ENCODE peak calls at places on chromosomes 6 and 20, in four cellular contexts. I is astrocyte, J is left lung, H is PC-3. C is an unnamed sample.

GRCh38 chr20:8408587-8409307 is 276.7 kb downstream of the PLCB1 start:
- DNase-seq in I (no peak), H (no peak), J (no peak), C (no peak)

GRCh38 chr6:143540192-143540591 is 28.7 kb upstream of the FUCA2 start:
- DNase-seq in I (no peak), J (no peak), H (no peak), C (no peak)

GRCh38 chr20:43752561-43753301 is 25.9 kb upstream of the GTSF1L start:
- DNase-seq in I (peak; percentile 98), J (peak; percentile 80), H (peak; percentile 91), C (peak; percentile 89)

GRCh38 chr20:7848351-7848750 is 91.9 kb downstream of the HAO1 start:
- DNase-seq in H (no peak), J (no peak), I (no peak), C (no peak)

GRCh38 chr6:16470502-16471221 is 232.3 kb downstream of the GMPR start:
- DNase-seq in I (peak; percentile 17), J (no peak), H (no peak), C (peak; percentile 13)

GRCh38 chr20:10672579-10673127 is 1.1 kb downstream of the JAG1 start:
- DNase-seq in I (peak; percentile 59), H (peak; percentile 58), J (peak; percentile 92), C (no peak)

GRCh38 chr6:161374971-161375873 is 101.4 kb upstream of the AGPAT4 start:
- DNase-seq in H (peak; percentile 48), I (peak; percentile 52), J (peak; percentile 81), C (no peak)

GRCh38 chr6:10359581-10359980 is 55.3 kb downstream of the TFAP2A start:
- DNase-seq in I (no peak), H (no peak), J (no peak), C (no peak)

GRCh38 chr20:14441201-14441600 is 103.8 kb upstream of the FLRT3 start:
- DNase-seq in J (no peak), H (peak; percentile 75), I (no peak), C (peak; percentile 6)

GRCh38 chr6:129183039-129183438 is 300.1 kb downstream of the LAMA2 start:
- DNase-seq in J (no peak), I (no peak), H (no peak), C (no peak)

GRCh38 chr6:157050537-157051280 is 272.6 kb downstream of the TMEM242 start:
- DNase-seq in H (no peak), I (no peak), J (no peak), C (no peak)

GRCh38 chr6:109456710-109457595 is 1.4 kb upstream of the MICAL1 start:
- DNase-seq in J (no peak), H (peak; percentile 50), I (peak; percentile 49), C (no peak)

GRCh38 chr6:150195996-150196417 is 53.2 kb downstream of the PPP1R14C start:
- DNase-seq in J (no peak), I (no peak), H (no peak), C (no peak)

GRCh38 chr6:11209941-11210340 is 22.5 kb downstream of the NEDD9 start:
- DNase-seq in H (no peak), J (no peak), I (peak; percentile 75), C (peak; percentile 59)

GRCh38 chr6:136788069-136788902 is 4.0 kb downstream of the MAP3K5 start:
- DNase-seq in H (peak; percentile 58), J (no peak), I (peak; percentile 94), C (peak; percentile 58)

GRCh38 chr20:37417146-37417856 is 71.4 kb downstream of the SRC start:
- DNase-seq in I (no peak), J (peak; percentile 76), H (no peak), C (no peak)

GRCh38 chr6:34276881-34277762 is 28.3 kb upstream of the SMIM29 start:
- DNase-seq in J (no peak), I (no peak), H (no peak), C (no peak)

GRCh38 chr6:159715168-159715567 is 12.1 kb upstream of the WTAP start:
- DNase-seq in J (no peak), H (no peak), I (no peak), C (no peak)

GRCh38 chr6:158567871-158568401 is 8.0 kb downstream of the TMEM181 start:
- DNase-seq in J (peak; percentile 38), H (no peak), I (no peak), C (no peak)

GRCh38 chr6:71246596-71246995 is 42.0 kb upstream of the OGFRL1 start:
- DNase-seq in I (no peak), J (no peak), H (no peak), C (no peak)

GRCh38 chr6:150293423-150294280 is 75.2 kb upstream of the IYD start:
- DNase-seq in J (no peak), I (peak; percentile 66), H (peak; percentile 70), C (peak; percentile 71)

GRCh38 chr6:126228001-126228791 is 111.7 kb upstream of the CENPW start:
- DNase-seq in I (no peak), H (no peak), J (peak; percentile 8), C (no peak)

GRCh38 chr6:157486632-157487031 is 105.6 kb downstream of the ZDHHC14 start:
- DNase-seq in H (no peak), J (no peak), I (no peak), C (no peak)

GRCh38 chr20:49758781-49759180 is 45.1 kb upstream of the B4GALT5 start:
- DNase-seq in J (no peak), H (no peak), I (no peak), C (no peak)

GRCh38 chr6:60671369-60671768 is 1614.7 kb downstream of the KHDRBS2 start:
- DNase-seq in I (no peak), J (no peak), H (no peak), C (no peak)

GRCh38 chr20:23928353-23928752 is 48.8 kb upstream of the CST5 start:
- DNase-seq in H (no peak), J (no peak), I (no peak), C (no peak)

GRCh38 chr6:28117386-28118050 is 6.9 kb upstream of the ZSCAN16 start:
- DNase-seq in H (peak; percentile 11), J (no peak), I (no peak), C (no peak)

GRCh38 chr20:43461894-43462293 is 4.2 kb downstream of the SRSF6 start:
- DNase-seq in H (no peak), J (no peak), I (no peak), C (no peak)

GRCh38 chr6:71126506-71126905 is 162.1 kb upstream of the OGFRL1 start:
- DNase-seq in H (no peak), I (no peak), J (no peak), C (no peak)

GRCh38 chr6:28251648-28252506 is at the start of gene ZKSCAN4:
- DNase-seq in H (peak; percentile 93), J (peak; percentile 84), I (peak; percentile 87), C (peak; percentile 91)

GRCh38 chr6:104325341-104326172 is 534.2 kb downstream of the HACE1 start:
- DNase-seq in I (no peak), J (no peak), H (peak; percentile 76), C (peak; percentile 54)

GRCh38 chr6:155177369-155177961 is 86.3 kb upstream of the CLDN20 start:
- DNase-seq in J (no peak), I (peak; percentile 36), H (peak; percentile 83), C (peak; percentile 82)

GRCh38 chr6:155174576-155175174 is 89.1 kb upstream of the CLDN20 start:
- DNase-seq in H (peak; percentile 79), I (peak; percentile 69), J (no peak), C (peak; percentile 83)

GRCh38 chr6:155171109-155171746 is 92.6 kb upstream of the CLDN20 start:
- DNase-seq in I (peak; percentile 94), J (no peak), H (peak; percentile 94), C (peak; percentile 90)

GRCh38 chr6:155170519-155170918 is 93.3 kb upstream of the CLDN20 start:
- DNase-seq in H (no peak), I (no peak), J (no peak), C (no peak)

GRCh38 chr6:155171747-155172191 is 92.0 kb upstream of the CLDN20 start:
- DNase-seq in H (no peak), I (peak; percentile 85), J (no peak), C (peak; percentile 38)
- H3K27ac ChIP-seq in H (peak overlapping the region; percentile 72), I (peak overlapping the region; percentile 81), J (peak overlapping the region; percentile 51), C (peak overlapping the region; percentile 77)

DNA sequence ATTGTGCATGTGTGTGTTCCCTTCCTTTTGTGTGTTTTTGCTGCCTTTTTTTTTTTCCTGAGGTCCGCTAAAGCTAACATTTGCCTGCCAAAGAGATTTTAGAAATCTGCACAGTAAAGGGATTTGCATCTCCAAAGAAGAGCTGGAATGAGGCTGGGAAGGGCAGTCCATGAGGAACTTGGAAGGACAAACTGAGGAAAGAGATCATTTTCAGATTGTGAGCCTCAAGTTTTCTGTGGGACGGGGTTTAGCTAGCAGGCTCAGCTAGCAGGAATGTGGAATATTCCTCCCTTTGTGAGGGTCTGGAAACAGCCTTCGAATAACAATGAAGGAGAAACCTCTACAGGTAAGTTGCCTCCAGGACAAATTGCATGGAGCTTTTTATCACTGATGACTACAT is 3.8 kb downstream of the INSM1 start:
- DNase-seq in I (no peak), J (no peak), H (no peak), C (no peak)
- H3K27me3 ChIP-seq in I (peaks cover 62% of the 10 kb centered on the region), J (peaks cover 64% of the 10 kb centered on the region), H (peaks cover 88% of the 10 kb centered on the region), C (peaks cover 65% of the 10 kb centered on the region)

GRCh38 chr20:62602550-62602949 is 39.8 kb upstream of the SLCO4A1 start:
- DNase-seq in H (peak; percentile 78), J (peak; percentile 91), I (no peak), C (no peak)

GRCh38 chr20:62605236-62605948 is 36.9 kb upstream of the SLCO4A1 start:
- DNase-seq in H (no peak), I (no peak), J (peak; percentile 79), C (no peak)

GRCh38 chr20:62604796-62605195 is 37.5 kb upstream of the SLCO4A1 start:
- DNase-seq in H (no peak), I (no peak), J (peak; percentile 74), C (no peak)

GRCh38 chr20:62603021-62603906 is 39.0 kb upstream of the SLCO4A1 start:
- DNase-seq in I (peak; percentile 74), J (peak; percentile 95), H (peak; percentile 98), C (no peak)

GRCh38 chr20:62603907-62604785 is 38.2 kb upstream of the SLCO4A1 start:
- DNase-seq in H (no peak), J (peak; percentile 81), I (no peak), C (no peak)
- H3K4me3 ChIP-seq in H (no peak overlapping the region), J (peak overlapping the region; percentile 24), I (no peak overlapping the region), C (no peak overlapping the region)

DNA sequence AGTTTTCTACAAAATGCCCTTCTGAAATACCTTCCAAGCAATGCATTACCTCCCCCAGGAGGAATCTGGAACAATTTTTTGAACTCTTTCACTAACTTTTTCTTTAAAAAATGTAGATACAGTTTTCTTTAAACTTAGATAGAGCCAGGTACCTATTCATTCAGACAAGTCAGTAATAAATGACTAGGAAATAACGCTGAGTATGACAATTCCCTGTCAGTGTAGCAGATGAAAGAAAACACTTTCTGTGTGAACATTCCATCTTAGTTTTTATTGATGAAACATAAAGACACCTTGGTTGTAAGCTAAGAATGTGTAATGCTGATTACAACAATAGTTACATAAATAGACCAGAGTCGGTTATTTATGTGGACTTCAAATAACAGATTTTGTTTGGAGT is 19.4 kb upstream of the QKI start:
- DNase-seq in I (no peak), J (no peak), H (no peak), C (no peak)
- H3K27ac ChIP-seq in I (no peak overlapping the region), J (no peak overlapping the region), H (no peak overlapping the region), C (no peak overlapping the region)

GRCh38 chr20:33240923-33241322 is 5.1 kb downstream of the BPIFA1 start:
- DNase-seq in H (no peak), I (no peak), J (no peak), C (no peak)
- H3K27me3 ChIP-seq in H (peaks cover 37% of the 10 kb centered on the region), I (no peaks in the 10 kb centered on the region), J (no peaks in the 10 kb centered on the region), C (no peaks in the 10 kb centered on the region)

GRCh38 chr20:36145877-36146707 is 8.4 kb upstream of the EPB41L1 start:
- DNase-seq in J (peak; percentile 47), I (peak; percentile 23), H (no peak), C (no peak)
- H3K4me3 ChIP-seq in J (no peak overlapping the region), I (no peak overlapping the region), H (no peak overlapping the region), C (no peak overlapping the region)

GRCh38 chr6:37019065-37019450 is 13.6 kb downstream of the FGD2 start:
- DNase-seq in J (peak; percentile 1), H (peak; percentile 93), I (no peak), C (no peak)
- H3K27ac ChIP-seq in J (peak overlapping the region; percentile 50), H (peak overlapping the region; percentile 70), I (no peak overlapping the region), C (no peak overlapping the region)

C was measured in brain microvascular endothelial cell.